ENCODE peak calls at places on chromosome 9, in seven cellular contexts. R is SJSA1, M is NCI-H524, Z is HuH-7, D is RPMI8226, K is activated T-cell treated with anti-CD3 and anti-CD28 coated beads for 24 hours, Q is mucosa of descending colon. V is an unnamed sample.

GRCh38 chr9:98172604-98173003 is 19.8 kb downstream of the CORO2A start:
- DNase-seq in K (no peak), R (no peak), D (no peak), Z (peak; percentile 68), M (peak; percentile 99), Q (no peak), V (no peak)

GRCh38 chr9:118271936-118272335 is 567.7 kb downstream of the TLR4 start:
- DNase-seq in Q (no peak), Z (no peak), D (no peak), K (no peak), R (no peak), M (no peak), V (no peak)

GRCh38 chr9:69253057-69253456 is 72.0 kb upstream of the ENTREP1 start:
- DNase-seq in D (no peak), Q (no peak), R (no peak), K (no peak), M (no peak), Z (no peak), V (no peak)

GRCh38 chr9:34380511-34381315 is 4.0 kb upstream of the MYORG start:
- DNase-seq in D (peak; percentile 80), R (peak; percentile 52), K (peak; percentile 64), M (peak; percentile 3), Z (peak; percentile 80), Q (peak; percentile 88), V (peak; percentile 69)

GRCh38 chr9:134360897-134361296 is 34.6 kb downstream of the RXRA start:
- DNase-seq in R (no peak), D (no peak), K (no peak), Z (no peak), Q (no peak), M (no peak), V (no peak)

GRCh38 chr9:125126019-125126746 is 17.1 kb downstream of the SCAI start:
- DNase-seq in Q (peak; percentile 72), R (peak; percentile 78), K (peak; percentile 49), Z (no peak), M (no peak), D (peak; percentile 84), V (peak; percentile 83)

GRCh38 chr9:119004618-119004990 is 364.6 kb downstream of the BRINP1 start:
- DNase-seq in Z (no peak), M (no peak), K (no peak), R (no peak), D (no peak), Q (peak; percentile 18), V (no peak)

GRCh38 chr9:87464110-87464991 is 33.3 kb upstream of the DAPK1 start:
- DNase-seq in D (no peak), Z (no peak), R (peak; percentile 61), K (peak; percentile 8), Q (no peak), M (no peak), V (peak; percentile 50)

GRCh38 chr9:15372385-15373200 is 50.1 kb upstream of the SNAPC3 start:
- DNase-seq in Q (no peak), K (no peak), Z (no peak), D (no peak), M (no peak), R (no peak), V (no peak)

V was measured in T-helper 2 cell treated with Interferon-gamma antibody and Interleukin-4, amounts not matched to agents 5 μg/mL and 100 μg/mL, for 36 hours.